ENCODE peak calls at places on chromosome 19, in nine cellular contexts. H, G, A, W, Z, D, J, C and N are unnamed samples.
A peak's percentile ranks its signal among the peaks of the same experiment; 100 is the strongest.

GRCh38 chr19:43290568-43291359 is 21.4 kb upstream of the PSG9 start:
- DNase-seq in H (no peak), G (peak; percentile 2), A (no peak), W (peak; percentile 27), Z (no peak), D (no peak), J (no peak), C (no peak), N (peak; percentile 33)

GRCh38 chr19:38693380-38694223 is 46.2 kb downstream of the ACTN4 start:
- DNase-seq in H (peak; percentile 69), G (peak; percentile 47), A (peak; percentile 91), W (peak; percentile 92), Z (no peak), D (no peak), J (peak; percentile 75), C (no peak), N (peak; percentile 60)

GRCh38 chr19:2253106-2254051 is 2.8 kb downstream of the JSRP1 start:
- DNase-seq in H (no peak), G (peak; percentile 41), A (no peak), W (no peak), Z (no peak), D (no peak), J (no peak), C (no peak), N (peak; percentile 65)

GRCh38 chr19:6731822-6732221 is 5.6 kb downstream of the GPR108 start:
- DNase-seq in H (no peak), G (no peak), A (no peak), W (no peak), Z (no peak), D (no peak), J (no peak), C (peak; percentile 40), N (no peak)

GRCh38 chr19:12858041-12858928 is 20.0 kb downstream of the MAST1 start:
- DNase-seq in H (no peak), G (no peak), A (no peak), W (no peak), Z (no peak), D (no peak), J (no peak), C (no peak), N (no peak)

GRCh38 chr19:10835089-10835753 is 791 bp downstream of the TMED1 start:
- DNase-seq in H (no peak), G (no peak), A (no peak), W (no peak), Z (no peak), D (no peak), J (no peak), C (no peak), N (no peak)

GRCh38 chr19:56071151-56071550 is 49.9 kb downstream of the ZNF787 start:
- DNase-seq in H (no peak), G (no peak), A (peak; percentile 15), W (no peak), Z (no peak), D (no peak), J (no peak), C (no peak), N (peak; percentile 13)

GRCh38 chr19:7994923-7995682 is 10.3 kb downstream of the ELAVL1 start:
- DNase-seq in H (no peak), G (no peak), A (no peak), W (no peak), Z (no peak), D (no peak), J (no peak), C (no peak), N (no peak)

GRCh38 chr19:927044-927706 is 1.3 kb downstream of the ARID3A start:
- DNase-seq in H (peak; percentile 34), G (peak; percentile 54), A (no peak), W (no peak), Z (peak; percentile 75), D (no peak), J (peak; percentile 56), C (peak; percentile 90), N (no peak)

DNA sequence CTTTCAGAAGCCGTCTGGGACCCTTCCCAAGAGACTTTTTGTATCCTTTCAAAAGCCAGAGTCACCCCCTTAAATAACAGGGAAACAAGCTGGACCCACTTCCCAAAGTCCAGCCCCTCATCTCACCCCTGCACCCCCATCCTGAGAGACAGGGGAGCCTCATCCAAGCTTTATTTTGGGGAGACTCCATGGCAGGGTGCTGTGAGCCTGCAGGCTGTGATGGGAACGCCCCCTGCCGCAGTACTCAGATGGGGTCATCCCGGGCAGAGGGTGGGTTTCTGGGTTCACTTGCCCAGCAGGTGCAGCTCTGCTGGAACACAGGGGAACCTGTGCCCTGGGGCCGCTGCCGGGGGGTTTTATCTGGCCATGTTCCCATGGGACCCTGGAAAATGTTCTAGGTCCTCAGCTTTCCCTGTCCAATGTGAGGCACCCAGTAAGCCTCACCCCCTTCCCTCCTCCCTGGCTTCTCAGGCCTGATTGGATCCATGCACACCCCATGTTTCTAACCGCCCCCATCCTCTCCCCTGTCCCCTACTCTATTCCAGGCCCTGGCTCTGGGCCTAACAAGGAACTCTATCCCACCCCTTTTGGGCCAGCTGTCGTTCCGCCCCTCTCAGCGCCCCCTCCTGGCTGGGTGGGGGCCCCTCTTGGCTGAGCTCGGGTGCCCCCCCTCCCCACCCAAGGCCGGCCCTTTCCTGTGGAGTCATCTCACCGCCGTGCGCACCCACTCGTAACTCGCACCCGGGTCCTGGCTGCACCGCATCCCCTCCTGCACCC is 1.0 kb downstream of the HIF3A start:
- DNase-seq in H (peak; percentile 29), G (no peak), A (no peak), W (no peak), Z (peak; percentile 54), D (no peak), J (no peak), C (peak; percentile 69), N (no peak)
- TF ChIP-seq CTCF in H (no peak), G (no peak), A (no peak), W (no peak), Z (no peak), D (no peak), J (no peak), C (peak; percentile 37), N (no peak)

GRCh38 chr19:14689598-14690503 is at the start of gene ZNF333:
- DNase-seq in H (peak; percentile 88), G (peak; percentile 98), A (peak; percentile 85), W (peak; percentile 91), Z (peak; percentile 95), D (peak; percentile 61), J (peak; percentile 83), C (peak; percentile 98), N (peak; percentile 100)

GRCh38 chr19:14683439-14683838 is 6.4 kb upstream of the ZNF333 start:
- DNase-seq in H (no peak), G (no peak), A (no peak), W (no peak), Z (no peak), D (no peak), J (no peak), C (no peak), N (no peak)

GRCh38 chr19:14682084-14682483 is 7.4 kb upstream of the ADGRE3 start:
- DNase-seq in H (no peak), G (no peak), A (no peak), W (no peak), Z (no peak), D (no peak), J (no peak), C (no peak), N (no peak)

GRCh38 chr19:14686411-14686810 is 3.4 kb upstream of the ZNF333 start:
- DNase-seq in H (peak; percentile 25), G (no peak), A (peak; percentile 29), W (peak; percentile 47), Z (no peak), D (no peak), J (peak; percentile 3), C (peak; percentile 55), N (peak; percentile 49)
- TF ChIP-seq CTCF in H (peak; percentile 17), G (peak; percentile 47), A (peak; percentile 56), W (peak; percentile 46), Z (no peak), D (no peak), J (peak; percentile 31), C (peak; percentile 34), N (peak; percentile 80)

GRCh38 chr19:41893899-41894298 is 10.9 kb downstream of the ARHGEF1 start:
- DNase-seq in H (no peak), G (no peak), A (no peak), W (peak; percentile 87), Z (no peak), D (no peak), J (no peak), C (no peak), N (peak; percentile 61)
- TF ChIP-seq CTCF in H (no peak), G (no peak), A (peak; percentile 37), W (no peak), Z (no peak), D (no peak), J (no peak), C (no peak), N (no peak)

GRCh38 chr19:4622695-4623421 is 16.5 kb upstream of the TNFAIP8L1 start:
- DNase-seq in H (peak; percentile 7), G (no peak), A (no peak), W (no peak), Z (no peak), D (no peak), J (no peak), C (no peak), N (no peak)
- TF ChIP-seq CTCF in H (peak; percentile 29), G (no peak), A (peak; percentile 10), W (no peak), Z (no peak), D (no peak), J (peak; percentile 14), C (no peak), N (no peak)

GRCh38 chr19:48634424-48635262 is 2.5 kb downstream of the DBP start:
- DNase-seq in H (peak; percentile 95), G (peak; percentile 83), A (peak; percentile 94), W (peak; percentile 99), Z (peak; percentile 98), D (peak; percentile 87), J (peak; percentile 95), C (peak; percentile 98), N (peak; percentile 97)

GRCh38 chr19:48631254-48631653 is 5.9 kb downstream of the DBP start:
- DNase-seq in H (no peak), G (no peak), A (no peak), W (no peak), Z (no peak), D (no peak), J (no peak), C (no peak), N (no peak)

GRCh38 chr19:48634036-48634342 is 3.2 kb downstream of the DBP start:
- DNase-seq in H (no peak), G (no peak), A (no peak), W (no peak), Z (no peak), D (no peak), J (no peak), C (no peak), N (no peak)

GRCh38 chr19:48633148-48634035 is 3.8 kb downstream of the DBP start:
- DNase-seq in H (no peak), G (no peak), A (no peak), W (no peak), Z (no peak), D (no peak), J (no peak), C (no peak), N (no peak)

DNA sequence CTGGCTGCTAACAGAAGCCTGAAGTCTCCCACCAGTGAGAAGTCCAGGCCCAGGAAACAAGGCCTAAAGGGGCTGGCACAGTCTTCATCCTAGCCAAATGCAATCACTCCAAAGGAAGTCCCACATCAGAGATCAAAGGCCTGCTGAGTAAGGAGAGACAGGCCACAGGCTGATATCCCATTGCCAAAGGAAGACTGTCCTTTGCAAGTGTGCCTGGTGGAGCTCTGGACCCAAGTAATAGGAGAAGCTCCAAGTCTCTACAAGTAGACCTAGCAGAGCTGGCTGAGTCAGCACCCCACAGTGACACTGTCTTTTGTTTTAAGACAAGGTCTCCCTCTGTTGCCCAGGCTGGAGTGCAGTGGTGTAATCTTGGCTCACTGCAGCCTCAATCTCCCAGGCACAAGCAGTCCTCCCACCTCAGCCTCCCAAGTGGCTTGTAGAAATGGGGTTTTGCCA is 4.5 kb downstream of the DBP start:
- DNase-seq in H (peak; percentile 63), G (no peak), A (no peak), W (no peak), Z (no peak), D (no peak), J (peak; percentile 54), C (no peak), N (peak; percentile 45)
- TF ChIP-seq CTCF in H (no peak), G (no peak), A (no peak), W (no peak), Z (no peak), D (no peak), J (no peak), C (no peak), N (no peak)